ENCODE peak calls at places on chromosomes 1 and 21, in five cellular contexts. One of them, this sample, is unnamed.

GRCh38 chr1:62712625-62713243 is 24.5 kb upstream of the DOCK7 start:
- DNase-seq in left ventricle myocardium inferior: no peak
- DNase-seq in EL: no peak
- DNase-seq in amygdala: no peak
- DNase-seq in activated effector memory CD4-positive, alpha-beta T cell treated with anti-CD3 and anti-CD28 coated beads, Interleukin-2, amount 50 U/mL, for 16 hours: no peak
- DNase-seq in this sample: no peak

GRCh38 chr1:239730378-239730777 is 344.0 kb downstream of the CHRM3 start:
- DNase-seq in left ventricle myocardium inferior: no peak
- DNase-seq in EL: no peak
- DNase-seq in activated effector memory CD4-positive, alpha-beta T cell treated with anti-CD3 and anti-CD28 coated beads, Interleukin-2, amount 50 U/mL, for 16 hours: no peak
- DNase-seq in amygdala: no peak
- DNase-seq in this sample: no peak

GRCh38 chr1:45038661-45039364 is 26.8 kb downstream of the UROD start:
- DNase-seq in amygdala: no peak
- DNase-seq in left ventricle myocardium inferior: no peak
- DNase-seq in EL: no peak
- DNase-seq in activated effector memory CD4-positive, alpha-beta T cell treated with anti-CD3 and anti-CD28 coated beads, Interleukin-2, amount 50 U/mL, for 16 hours: no peak
- DNase-seq in this sample: no peak

GRCh38 chr1:8742022-8742924 is 75.2 kb downstream of the RERE start:
- DNase-seq in amygdala: no peak
- DNase-seq in activated effector memory CD4-positive, alpha-beta T cell treated with anti-CD3 and anti-CD28 coated beads, Interleukin-2, amount 50 U/mL, for 16 hours: no peak
- DNase-seq in EL: no peak
- DNase-seq in left ventricle myocardium inferior: no peak
- DNase-seq in this sample: no peak

GRCh38 chr1:37995773-37996379 is 6.1 kb upstream of the SF3A3 start:
- DNase-seq in activated effector memory CD4-positive, alpha-beta T cell treated with anti-CD3 and anti-CD28 coated beads, Interleukin-2, amount 50 U/mL, for 16 hours: no peak
- DNase-seq in amygdala: no peak
- DNase-seq in left ventricle myocardium inferior: peak; percentile 86
- DNase-seq in EL: peak; percentile 58
- DNase-seq in this sample: no peak

GRCh38 chr1:177172866-177173265 is 2.1 kb downstream of the BRINP2 start:
- DNase-seq in left ventricle myocardium inferior: no peak
- DNase-seq in amygdala: no peak
- DNase-seq in activated effector memory CD4-positive, alpha-beta T cell treated with anti-CD3 and anti-CD28 coated beads, Interleukin-2, amount 50 U/mL, for 16 hours: no peak
- DNase-seq in EL: no peak
- DNase-seq in this sample: no peak

GRCh38 chr21:45528028-45528705 is 14.1 kb downstream of the SLC19A1 start:
- DNase-seq in amygdala: no peak
- DNase-seq in left ventricle myocardium inferior: peak; percentile 9
- DNase-seq in activated effector memory CD4-positive, alpha-beta T cell treated with anti-CD3 and anti-CD28 coated beads, Interleukin-2, amount 50 U/mL, for 16 hours: peak; percentile 33
- DNase-seq in EL: no peak
- DNase-seq in this sample: no peak

GRCh38 chr21:20459838-20460237 is 538.4 kb upstream of the NCAM2 start:
- DNase-seq in left ventricle myocardium inferior: no peak
- DNase-seq in EL: no peak
- DNase-seq in amygdala: no peak
- DNase-seq in activated effector memory CD4-positive, alpha-beta T cell treated with anti-CD3 and anti-CD28 coated beads, Interleukin-2, amount 50 U/mL, for 16 hours: no peak
- DNase-seq in this sample: no peak

GRCh38 chr1:225498539-225499135 is 70.8 kb upstream of the LBR start:
- DNase-seq in left ventricle myocardium inferior: no peak
- DNase-seq in EL: no peak
- DNase-seq in activated effector memory CD4-positive, alpha-beta T cell treated with anti-CD3 and anti-CD28 coated beads, Interleukin-2, amount 50 U/mL, for 16 hours: no peak
- DNase-seq in amygdala: no peak
- DNase-seq in this sample: no peak

GRCh38 chr1:206660136-206660535 is 24.6 kb upstream of the MAPKAPK2 start:
- DNase-seq in amygdala: no peak
- DNase-seq in activated effector memory CD4-positive, alpha-beta T cell treated with anti-CD3 and anti-CD28 coated beads, Interleukin-2, amount 50 U/mL, for 16 hours: no peak
- DNase-seq in EL: no peak
- DNase-seq in left ventricle myocardium inferior: no peak
- DNase-seq in this sample: no peak

GRCh38 chr1:223765036-223765718 is 52.8 kb downstream of the CAPN2 start:
- DNase-seq in EL: peak; percentile 34
- DNase-seq in left ventricle myocardium inferior: peak; percentile 74
- DNase-seq in amygdala: peak; percentile 76
- DNase-seq in activated effector memory CD4-positive, alpha-beta T cell treated with anti-CD3 and anti-CD28 coated beads, Interleukin-2, amount 50 U/mL, for 16 hours: no peak
- DNase-seq in this sample: no peak

GRCh38 chr21:35291963-35292627 is 243.0 kb upstream of the RUNX1 start:
- DNase-seq in activated effector memory CD4-positive, alpha-beta T cell treated with anti-CD3 and anti-CD28 coated beads, Interleukin-2, amount 50 U/mL, for 16 hours: no peak
- DNase-seq in amygdala: no peak
- DNase-seq in left ventricle myocardium inferior: no peak
- DNase-seq in EL: peak; percentile 37
- DNase-seq in this sample: no peak

GRCh38 chr1:119674835-119675289 is 26.8 kb upstream of the ZNF697 start:
- DNase-seq in amygdala: no peak
- DNase-seq in EL: peak; percentile 93
- DNase-seq in left ventricle myocardium inferior: no peak
- DNase-seq in activated effector memory CD4-positive, alpha-beta T cell treated with anti-CD3 and anti-CD28 coated beads, Interleukin-2, amount 50 U/mL, for 16 hours: no peak
- DNase-seq in this sample: no peak

GRCh38 chr21:34107606-34108005 is 34.2 kb downstream of the MRPS6 start:
- DNase-seq in amygdala: no peak
- DNase-seq in activated effector memory CD4-positive, alpha-beta T cell treated with anti-CD3 and anti-CD28 coated beads, Interleukin-2, amount 50 U/mL, for 16 hours: no peak
- DNase-seq in EL: no peak
- DNase-seq in left ventricle myocardium inferior: no peak
- DNase-seq in this sample: no peak

GRCh38 chr1:180181048-180181447 is 26.4 kb downstream of the QSOX1 start:
- DNase-seq in left ventricle myocardium inferior: no peak
- DNase-seq in amygdala: no peak
- DNase-seq in EL: peak; percentile 22
- DNase-seq in activated effector memory CD4-positive, alpha-beta T cell treated with anti-CD3 and anti-CD28 coated beads, Interleukin-2, amount 50 U/mL, for 16 hours: no peak
- DNase-seq in this sample: no peak

GRCh38 chr1:38222906-38223305 is 176.3 kb upstream of the POU3F1 start:
- DNase-seq in amygdala: no peak
- DNase-seq in activated effector memory CD4-positive, alpha-beta T cell treated with anti-CD3 and anti-CD28 coated beads, Interleukin-2, amount 50 U/mL, for 16 hours: no peak
- DNase-seq in EL: no peak
- DNase-seq in left ventricle myocardium inferior: no peak
- DNase-seq in this sample: no peak

GRCh38 chr21:31580866-31581276 is 78.6 kb upstream of the SOD1 start:
- DNase-seq in EL: peak; percentile 55
- DNase-seq in activated effector memory CD4-positive, alpha-beta T cell treated with anti-CD3 and anti-CD28 coated beads, Interleukin-2, amount 50 U/mL, for 16 hours: peak; percentile 90
- DNase-seq in amygdala: peak; percentile 64
- DNase-seq in left ventricle myocardium inferior: peak; percentile 60
- DNase-seq in this sample: peak; percentile 38

GRCh38 chr1:228058981-228059535 is 23.4 kb upstream of the ARF1 start:
- DNase-seq in left ventricle myocardium inferior: no peak
- DNase-seq in amygdala: no peak
- DNase-seq in activated effector memory CD4-positive, alpha-beta T cell treated with anti-CD3 and anti-CD28 coated beads, Interleukin-2, amount 50 U/mL, for 16 hours: peak; percentile 82
- DNase-seq in EL: no peak
- DNase-seq in this sample: no peak

GRCh38 chr21:35819134-35819533 is 241.2 kb downstream of the SETD4 start:
- DNase-seq in activated effector memory CD4-positive, alpha-beta T cell treated with anti-CD3 and anti-CD28 coated beads, Interleukin-2, amount 50 U/mL, for 16 hours: no peak
- DNase-seq in amygdala: no peak
- DNase-seq in left ventricle myocardium inferior: no peak
- DNase-seq in EL: no peak
- DNase-seq in this sample: no peak

GRCh38 chr1:177983824-177984528 is 14.1 kb upstream of the SEC16B start:
- DNase-seq in activated effector memory CD4-positive, alpha-beta T cell treated with anti-CD3 and anti-CD28 coated beads, Interleukin-2, amount 50 U/mL, for 16 hours: no peak
- DNase-seq in amygdala: peak; percentile 50
- DNase-seq in EL: peak; percentile 87
- DNase-seq in left ventricle myocardium inferior: peak; percentile 28
- DNase-seq in this sample: peak; percentile 14

GRCh38 chr1:235199441-235199840 is 38.4 kb upstream of the RBM34 start:
- DNase-seq in EL: peak; percentile 14
- DNase-seq in left ventricle myocardium inferior: no peak
- DNase-seq in amygdala: no peak
- DNase-seq in activated effector memory CD4-positive, alpha-beta T cell treated with anti-CD3 and anti-CD28 coated beads, Interleukin-2, amount 50 U/mL, for 16 hours: no peak
- DNase-seq in this sample: no peak

GRCh38 chr1:100415217-100415778 is 63.0 kb downstream of the CDC14A start:
- DNase-seq in EL: no peak
- DNase-seq in activated effector memory CD4-positive, alpha-beta T cell treated with anti-CD3 and anti-CD28 coated beads, Interleukin-2, amount 50 U/mL, for 16 hours: no peak
- DNase-seq in amygdala: no peak
- DNase-seq in left ventricle myocardium inferior: no peak
- DNase-seq in this sample: no peak

GRCh38 chr1:53075761-53076163 is 13.7 kb downstream of the PODN start:
- DNase-seq in activated effector memory CD4-positive, alpha-beta T cell treated with anti-CD3 and anti-CD28 coated beads, Interleukin-2, amount 50 U/mL, for 16 hours: peak; percentile 50
- DNase-seq in amygdala: no peak
- DNase-seq in EL: no peak
- DNase-seq in left ventricle myocardium inferior: peak; percentile 14
- DNase-seq in this sample: no peak

GRCh38 chr1:53909946-53910345 is 16.0 kb downstream of the DIO1 start:
- DNase-seq in activated effector memory CD4-positive, alpha-beta T cell treated with anti-CD3 and anti-CD28 coated beads, Interleukin-2, amount 50 U/mL, for 16 hours: no peak
- DNase-seq in amygdala: no peak
- DNase-seq in left ventricle myocardium inferior: no peak
- DNase-seq in EL: no peak
- DNase-seq in this sample: no peak

GRCh38 chr1:248702714-248703113 is at the start of gene OR14I1:
- DNase-seq in amygdala: no peak
- DNase-seq in EL: no peak
- DNase-seq in activated effector memory CD4-positive, alpha-beta T cell treated with anti-CD3 and anti-CD28 coated beads, Interleukin-2, amount 50 U/mL, for 16 hours: no peak
- DNase-seq in left ventricle myocardium inferior: no peak
- DNase-seq in this sample: no peak

GRCh38 chr1:189606795-189607476 is 870.7 kb downstream of the BRINP3 start:
- DNase-seq in amygdala: no peak
- DNase-seq in activated effector memory CD4-positive, alpha-beta T cell treated with anti-CD3 and anti-CD28 coated beads, Interleukin-2, amount 50 U/mL, for 16 hours: no peak
- DNase-seq in left ventricle myocardium inferior: no peak
- DNase-seq in EL: peak; percentile 65
- DNase-seq in this sample: no peak

GRCh38 chr1:200224315-200224714 is 185.5 kb downstream of the ZNF281 start:
- DNase-seq in amygdala: no peak
- DNase-seq in left ventricle myocardium inferior: no peak
- DNase-seq in activated effector memory CD4-positive, alpha-beta T cell treated with anti-CD3 and anti-CD28 coated beads, Interleukin-2, amount 50 U/mL, for 16 hours: no peak
- DNase-seq in EL: no peak
- DNase-seq in this sample: no peak

GRCh38 chr1:41486053-41486891 is 1.8 kb upstream of the EDN2 start:
- DNase-seq in activated effector memory CD4-positive, alpha-beta T cell treated with anti-CD3 and anti-CD28 coated beads, Interleukin-2, amount 50 U/mL, for 16 hours: no peak
- DNase-seq in left ventricle myocardium inferior: no peak
- DNase-seq in amygdala: no peak
- DNase-seq in EL: peak; percentile 72
- DNase-seq in this sample: no peak

This sample was measured in anterior cingulate cortex.